ENCODE peak calls at places on chromosome 1, in four cellular contexts. Q is SHP77 treated with DMSO at 0.1 percent for 48 hours, X is HT-29, S is dermis microvascular lymphatic vessel endothelial cell. A is an unnamed sample.
A peak's percentile ranks its signal among the peaks of the same experiment; 100 is the strongest.

GRCh38 chr1:225657462-225657989 is 4.6 kb upstream of the ENAH start:
- DNase-seq in Q (no peak), X (no peak), S (no peak), A (no peak)

GRCh38 chr1:32247983-32248889 is 1.2 kb downstream of the FAM167B start:
- DNase-seq in Q (peak; percentile 92), X (peak; percentile 79), S (peak; percentile 72), A (peak; percentile 74)

GRCh38 chr1:202251424-202252256 is 58.0 kb downstream of the LGR6 start:
- DNase-seq in Q (no peak), X (no peak), S (no peak), A (no peak)

GRCh38 chr1:202112864-202113689 is 9.6 kb upstream of the GPR37L1 start:
- DNase-seq in Q (no peak), X (peak; percentile 90), S (no peak), A (no peak)

GRCh38 chr1:63323866-63324778 is 1.8 kb downstream of the FOXD3 start:
- DNase-seq in Q (no peak), X (no peak), S (no peak), A (no peak)

GRCh38 chr1:49686107-49686506 is 337.6 kb downstream of the AGBL4 start:
- DNase-seq in Q (no peak), X (no peak), S (no peak), A (no peak)

GRCh38 chr1:111110197-111110899 is 29.5 kb downstream of the DRAM2 start:
- DNase-seq in Q (peak; percentile 87), X (no peak), S (no peak), A (no peak)

GRCh38 chr1:14945132-14946010 is 208.2 kb upstream of the TMEM51 start:
- DNase-seq in Q (no peak), X (no peak), S (no peak), A (no peak)

GRCh38 chr1:245870698-245871097 is 636.4 kb downstream of the SMYD3 start:
- DNase-seq in Q (no peak), X (no peak), S (no peak), A (no peak)

GRCh38 chr1:145963218-145964019 is 956 bp downstream of the ANKRD34A start:
- DNase-seq in Q (peak; percentile 77), X (peak; percentile 51), S (no peak), A (no peak)

GRCh38 chr1:114756009-114756892 is 1.5 kb downstream of the CSDE1 start:
- DNase-seq in Q (no peak), X (no peak), S (no peak), A (no peak)

GRCh38 chr1:48767957-48768510 is 8.7 kb downstream of the BEND5 start:
- DNase-seq in Q (no peak), X (no peak), S (no peak), A (no peak)

GRCh38 chr1:201403359-201403758 is 4.2 kb upstream of the LAD1 start:
- DNase-seq in Q (no peak), X (no peak), S (no peak), A (no peak)

GRCh38 chr1:6512908-6513280 is 21.4 kb upstream of the PLEKHG5 start:
- DNase-seq in Q (no peak), X (no peak), S (no peak), A (no peak)

GRCh38 chr1:2525896-2526823 is at the start of gene PANK4:
- DNase-seq in Q (peak; percentile 57), X (peak; percentile 90), S (peak; percentile 85), A (peak; percentile 84)

GRCh38 chr1:10958614-10959013 is 53.8 kb upstream of the TARDBP start:
- DNase-seq in Q (peak; percentile 71), X (no peak), S (no peak), A (no peak)

GRCh38 chr1:153466908-153467307 is 6.5 kb upstream of the S100A7 start:
- DNase-seq in Q (no peak), X (no peak), S (no peak), A (no peak)

GRCh38 chr1:2831596-2832212 is 30.2 kb upstream of the TTC34 start:
- DNase-seq in Q (no peak), X (no peak), S (no peak), A (no peak)

GRCh38 chr1:206856674-206857464 is 8.6 kb upstream of the IL20 start:
- DNase-seq in Q (no peak), X (peak; percentile 26), S (no peak), A (no peak)

GRCh38 chr1:13435456-13435855 is 25.2 kb downstream of the PRAMEF20 start:
- DNase-seq in Q (no peak), X (no peak), S (no peak), A (no peak)

GRCh38 chr1:113286156-113286555 is 104.2 kb upstream of the MAGI3 start:
- DNase-seq in Q (no peak), X (no peak), S (no peak), A (no peak)

GRCh38 chr1:30514137-30514654 is 209.2 kb downstream of the MATN1 start:
- DNase-seq in Q (no peak), X (no peak), S (no peak), A (no peak)

GRCh38 chr1:98081951-98082350 is 161.1 kb upstream of the DPYD start:
- DNase-seq in Q (no peak), X (no peak), S (no peak), A (no peak)

GRCh38 chr1:10635385-10635896 is 160.7 kb downstream of the PEX14 start:
- DNase-seq in Q (no peak), X (no peak), S (no peak), A (no peak)

GRCh38 chr1:2985121-2985561 is 36.1 kb upstream of the ACTRT2 start:
- DNase-seq in Q (no peak), X (no peak), S (no peak), A (no peak)

A was measured in activated T-helper 9 cell treated with anti-CD3 and anti-CD28 coated beads, Interleukin-2, amount 50 U/mL, for 16 hours.